ENCODE peak calls at places on chromosomes 4 and X, in four cellular contexts. X is omental fat pad, G is neural crest cell, J is epithelial cell of esophagus. H is an unnamed sample.

GRCh38 chr4:147546341-147546740 is 65.4 kb downstream of the EDNRA start:
- DNase-seq in X (no peak), G (no peak), J (peak; percentile 84), H (peak; percentile 57)

GRCh38 chr4:156347412-156348075 is 393.9 kb upstream of the CTSO start:
- DNase-seq in X (no peak), G (no peak), J (peak; percentile 40), H (peak; percentile 29)

GRCh38 chrX:28391528-28391927 is 195.7 kb upstream of the IL1RAPL1 start:
- DNase-seq in X (no peak), G (no peak), J (peak; percentile 22), H (no peak)

GRCh38 chrX:117838581-117839331 is 277.9 kb downstream of the KLHL13 start:
- DNase-seq in X (no peak), G (no peak), J (peak; percentile 20), H (no peak)

GRCh38 chr4:8098506-8098905 is 60.1 kb downstream of the ABLIM2 start:
- DNase-seq in X (no peak), G (no peak), J (no peak), H (no peak)

GRCh38 chrX:119247702-119248101 is 11.6 kb downstream of the PGRMC1 start:
- DNase-seq in X (no peak), G (no peak), J (no peak), H (no peak)

GRCh38 chr4:48985976-48986653 is at the start of gene CWH43:
- DNase-seq in X (no peak), G (no peak), J (peak; percentile 47), H (no peak)

GRCh38 chr4:36386691-36387090 is 105.3 kb downstream of the DTHD1 start:
- DNase-seq in X (no peak), G (no peak), J (no peak), H (no peak)

GRCh38 chrX:19514791-19515614 is at the start of gene MAP3K15:
- DNase-seq in X (no peak), G (peak; percentile 29), J (peak; percentile 5), H (no peak)

GRCh38 chr4:4857809-4858508 is 1.5 kb upstream of the MSX1 start:
- DNase-seq in X (no peak), G (no peak), J (no peak), H (no peak)

GRCh38 chrX:108268434-108269080 is 169.7 kb downstream of the COL4A6 start:
- DNase-seq in X (no peak), G (no peak), J (peak; percentile 63), H (no peak)

GRCh38 chrX:143437439-143437838 is 79.8 kb downstream of the SPANXN3 start:
- DNase-seq in X (no peak), G (no peak), J (peak; percentile 0), H (peak; percentile 0)
- TF ChIP-seq CTCF in X (no peak), G (peak; percentile 59), J (no peak), H (peak; percentile 32)

DNA sequence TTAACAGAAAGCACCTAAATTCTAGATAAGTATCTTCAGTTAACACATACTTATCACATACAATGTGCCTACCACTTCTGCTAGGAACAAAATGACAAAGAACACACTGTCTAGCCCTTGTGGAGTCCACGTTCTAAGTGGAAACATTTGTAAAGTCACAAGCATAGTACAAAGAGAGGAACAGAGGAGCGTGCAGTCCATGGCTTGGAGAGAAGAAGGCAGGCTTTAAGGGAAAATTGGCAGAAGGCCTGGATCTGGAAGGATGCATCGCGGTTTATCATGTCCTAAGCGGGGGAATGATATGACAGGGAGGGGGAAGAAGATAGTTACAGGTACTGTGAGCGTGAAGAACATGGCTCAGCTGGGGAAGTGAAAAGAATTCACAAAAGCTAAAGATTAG is 218.0 kb downstream of the PRDM5 start:
- DNase-seq in X (no peak), G (no peak), J (no peak), H (no peak)
- TF ChIP-seq CTCF in X (no peak), G (no peak), J (no peak), H (no peak)

GRCh38 chr4:123398803-123399637 is 2.4 kb downstream of the SPRY1 start:
- DNase-seq in X (no peak), G (peak; percentile 47), J (peak; percentile 68), H (no peak)
- TF ChIP-seq CTCF in X (no peak), G (no peak), J (peak; percentile 1), H (peak; percentile 33)

GRCh38 chrX:101206471-101206870 is 13.1 kb upstream of the DRP2 start:
- DNase-seq in X (no peak), G (no peak), J (peak; percentile 48), H (peak; percentile 22)
- TF ChIP-seq CTCF in X (no peak), G (peak; percentile 60), J (peak; percentile 50), H (no peak)

DNA sequence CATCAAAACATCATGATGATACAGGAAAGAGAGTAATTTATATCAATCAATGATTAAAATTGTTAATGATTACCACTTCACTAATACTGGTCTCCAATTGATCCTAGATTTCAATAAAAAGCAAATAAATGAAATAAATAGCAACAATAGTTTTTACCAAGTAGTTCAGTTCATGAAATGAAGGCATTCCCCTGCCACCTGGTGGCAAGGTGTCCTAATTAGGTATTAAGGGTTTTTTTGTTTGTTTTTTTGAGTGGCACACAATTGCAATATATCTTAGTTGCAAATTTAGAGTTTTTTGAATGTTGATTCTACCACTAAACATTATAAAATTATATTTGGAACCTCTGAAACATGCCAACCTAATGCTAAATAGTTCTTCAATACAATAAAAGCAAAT is 157.4 kb upstream of the PDE5A start:
- DNase-seq in X (no peak), G (no peak), J (peak; percentile 60), H (peak; percentile 9)
- TF ChIP-seq CTCF in X (no peak), G (no peak), J (peak; percentile 66), H (peak; percentile 17)

GRCh38 chrX:68018248-68019203 is 414.8 kb downstream of the OPHN1 start:
- DNase-seq in X (no peak), G (peak; percentile 8), J (peak; percentile 33), H (no peak)
- TF ChIP-seq CTCF in X (no peak), G (peak; percentile 49), J (peak; percentile 49), H (no peak)

DNA sequence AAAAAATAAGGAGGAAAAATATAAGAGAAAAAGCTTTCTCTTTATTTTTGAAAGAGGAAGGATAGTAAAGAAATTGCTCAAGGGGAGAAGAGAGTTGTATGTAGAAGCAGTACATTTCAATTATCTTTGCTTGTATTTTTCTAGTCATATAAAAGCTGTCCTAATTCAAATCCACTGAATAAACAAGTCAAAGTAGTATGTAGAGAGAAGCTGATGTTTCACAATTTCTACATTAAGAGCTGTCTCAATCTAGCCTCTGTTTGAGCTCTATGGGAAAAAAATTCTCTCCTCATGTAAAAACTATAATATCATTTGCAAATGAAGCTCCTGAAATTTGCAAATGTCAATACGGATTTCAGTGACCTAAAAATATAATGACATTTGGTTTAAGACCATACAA is 52.6 kb downstream of the CHM start:
- DNase-seq in X (no peak), G (no peak), J (no peak), H (no peak)
- TF ChIP-seq CTCF in X (no peak), G (no peak), J (no peak), H (no peak)

DNA sequence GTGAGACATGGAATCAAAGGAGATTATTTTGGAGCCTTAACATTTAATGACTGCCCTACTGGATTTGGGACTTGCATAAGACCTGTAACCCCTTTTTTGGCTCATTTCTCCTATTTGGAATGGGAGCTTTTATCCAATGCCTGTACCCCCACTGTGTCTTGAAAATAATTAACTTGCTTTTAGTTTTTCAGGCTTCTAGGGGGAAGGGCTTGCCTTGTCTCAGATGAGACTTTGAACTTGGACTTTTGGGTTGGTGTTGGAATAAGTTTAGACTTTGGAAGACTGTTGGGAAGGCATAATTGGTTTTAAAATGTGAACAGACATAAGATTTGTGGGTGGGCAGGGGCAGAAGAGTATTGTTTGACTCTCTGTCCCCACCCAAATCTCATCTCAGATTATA is 189.1 kb upstream of the POU3F4 start:
- DNase-seq in X (no peak), G (no peak), J (no peak), H (no peak)
- TF ChIP-seq CTCF in X (no peak), G (no peak), J (no peak), H (no peak)

GRCh38 chr4:107824367-107825071 is at the start of gene SGMS2:
- DNase-seq in X (peak; percentile 85), G (peak; percentile 39), J (peak; percentile 99), H (peak; percentile 91)
- TF ChIP-seq CTCF in X (no peak), G (no peak), J (no peak), H (no peak)